ENCODE peak calls at places on chromosomes 12 and 14, in seven cellular contexts. One of them, this sample, is unnamed.
A peak's percentile ranks its signal among the peaks of the same experiment; 100 is the strongest.

GRCh38 chr12:125288931-125289928 is 224.0 kb downstream of the AACS start:
- DNase-seq in activated naive CD4-positive, alpha-beta T cell: no peak
- DNase-seq in NCI-H1105: no peak
- DNase-seq in bronchial epithelial cell: no peak
- DNase-seq in amniotic stem cell: no peak
- DNase-seq in COLO829: no peak
- DNase-seq in hippocampal formation: no peak
- DNase-seq in this sample: no peak

GRCh38 chr14:61326847-61327246 is 5.5 kb downstream of the PRKCH start:
- DNase-seq in activated naive CD4-positive, alpha-beta T cell: no peak
- DNase-seq in NCI-H1105: peak; percentile 17
- DNase-seq in bronchial epithelial cell: peak; percentile 42
- DNase-seq in amniotic stem cell: no peak
- DNase-seq in COLO829: no peak
- DNase-seq in hippocampal formation: no peak
- DNase-seq in this sample: no peak

GRCh38 chr12:26080911-26081310 is 43.9 kb downstream of the BHLHE41 start:
- DNase-seq in activated naive CD4-positive, alpha-beta T cell: no peak
- DNase-seq in NCI-H1105: no peak
- DNase-seq in bronchial epithelial cell: no peak
- DNase-seq in amniotic stem cell: no peak
- DNase-seq in COLO829: no peak
- DNase-seq in hippocampal formation: no peak
- DNase-seq in this sample: no peak

GRCh38 chr14:19823765-19824164 is 20.2 kb downstream of the OR4N2 start:
- DNase-seq in activated naive CD4-positive, alpha-beta T cell: no peak
- DNase-seq in NCI-H1105: no peak
- DNase-seq in bronchial epithelial cell: peak; percentile 0
- DNase-seq in amniotic stem cell: no peak
- DNase-seq in COLO829: no peak
- DNase-seq in hippocampal formation: no peak
- DNase-seq in this sample: no peak

GRCh38 chr12:109666068-109666467 is 47.6 kb upstream of the FAM222A start:
- DNase-seq in activated naive CD4-positive, alpha-beta T cell: no peak
- DNase-seq in NCI-H1105: no peak
- DNase-seq in bronchial epithelial cell: no peak
- DNase-seq in amniotic stem cell: no peak
- DNase-seq in COLO829: no peak
- DNase-seq in hippocampal formation: no peak
- DNase-seq in this sample: no peak

GRCh38 chr14:102390486-102390885 is 27.7 kb downstream of the TECPR2 start:
- DNase-seq in activated naive CD4-positive, alpha-beta T cell: no peak
- DNase-seq in NCI-H1105: no peak
- DNase-seq in bronchial epithelial cell: no peak
- DNase-seq in amniotic stem cell: no peak
- DNase-seq in COLO829: no peak
- DNase-seq in hippocampal formation: no peak
- DNase-seq in this sample: no peak

GRCh38 chr14:80049055-80049454 is 162.2 kb downstream of the DIO2 start:
- DNase-seq in activated naive CD4-positive, alpha-beta T cell: no peak
- DNase-seq in NCI-H1105: no peak
- DNase-seq in bronchial epithelial cell: no peak
- DNase-seq in amniotic stem cell: no peak
- DNase-seq in COLO829: no peak
- DNase-seq in hippocampal formation: no peak
- DNase-seq in this sample: no peak

GRCh38 chr14:78959674-78960264 is 789.6 kb downstream of the NRXN3 start:
- DNase-seq in activated naive CD4-positive, alpha-beta T cell: no peak
- DNase-seq in NCI-H1105: peak; percentile 57
- DNase-seq in bronchial epithelial cell: peak; percentile 56
- DNase-seq in amniotic stem cell: peak; percentile 72
- DNase-seq in COLO829: peak; percentile 76
- DNase-seq in hippocampal formation: peak; percentile 67
- DNase-seq in this sample: no peak

GRCh38 chr12:40730281-40730680 is 38.0 kb downstream of the CNTN1 start:
- DNase-seq in activated naive CD4-positive, alpha-beta T cell: no peak
- DNase-seq in NCI-H1105: no peak
- DNase-seq in bronchial epithelial cell: peak; percentile 15
- DNase-seq in amniotic stem cell: no peak
- DNase-seq in COLO829: no peak
- DNase-seq in hippocampal formation: no peak
- DNase-seq in this sample: no peak

GRCh38 chr12:94615284-94616216 is 34.8 kb downstream of the TMCC3 start:
- DNase-seq in activated naive CD4-positive, alpha-beta T cell: no peak
- DNase-seq in NCI-H1105: no peak
- DNase-seq in bronchial epithelial cell: peak; percentile 93
- DNase-seq in amniotic stem cell: no peak
- DNase-seq in COLO829: peak; percentile 83
- DNase-seq in hippocampal formation: peak; percentile 61
- DNase-seq in this sample: no peak

GRCh38 chr12:125330645-125331341 is 265.6 kb downstream of the AACS start:
- DNase-seq in activated naive CD4-positive, alpha-beta T cell: no peak
- DNase-seq in NCI-H1105: peak; percentile 31
- DNase-seq in bronchial epithelial cell: no peak
- DNase-seq in amniotic stem cell: no peak
- DNase-seq in COLO829: peak; percentile 72
- DNase-seq in hippocampal formation: peak; percentile 77
- DNase-seq in this sample: no peak

GRCh38 chr12:19553177-19553576 is 113.9 kb downstream of the AEBP2 start:
- DNase-seq in activated naive CD4-positive, alpha-beta T cell: no peak
- DNase-seq in NCI-H1105: no peak
- DNase-seq in bronchial epithelial cell: no peak
- DNase-seq in amniotic stem cell: no peak
- DNase-seq in COLO829: no peak
- DNase-seq in hippocampal formation: no peak
- DNase-seq in this sample: no peak

GRCh38 chr14:36396798-36397197 is 76.4 kb upstream of the MBIP start:
- DNase-seq in activated naive CD4-positive, alpha-beta T cell: no peak
- DNase-seq in NCI-H1105: no peak
- DNase-seq in bronchial epithelial cell: no peak
- DNase-seq in amniotic stem cell: no peak
- DNase-seq in COLO829: no peak
- DNase-seq in hippocampal formation: no peak
- DNase-seq in this sample: no peak

GRCh38 chr14:50233335-50234250 is 2.2 kb upstream of the SOS2 start:
- DNase-seq in activated naive CD4-positive, alpha-beta T cell: no peak
- DNase-seq in NCI-H1105: no peak
- DNase-seq in bronchial epithelial cell: no peak
- DNase-seq in amniotic stem cell: no peak
- DNase-seq in COLO829: no peak
- DNase-seq in hippocampal formation: no peak
- DNase-seq in this sample: no peak

GRCh38 chr12:89319606-89320005 is 32.7 kb downstream of the DUSP6 start:
- DNase-seq in activated naive CD4-positive, alpha-beta T cell: no peak
- DNase-seq in NCI-H1105: no peak
- DNase-seq in bronchial epithelial cell: no peak
- DNase-seq in amniotic stem cell: no peak
- DNase-seq in COLO829: no peak
- DNase-seq in hippocampal formation: no peak
- DNase-seq in this sample: no peak

GRCh38 chr14:101202627-101203404 is 299.3 kb upstream of the RTL1 start:
- DNase-seq in activated naive CD4-positive, alpha-beta T cell: no peak
- DNase-seq in NCI-H1105: no peak
- DNase-seq in bronchial epithelial cell: no peak
- DNase-seq in amniotic stem cell: no peak
- DNase-seq in COLO829: no peak
- DNase-seq in hippocampal formation: no peak
- DNase-seq in this sample: no peak

GRCh38 chr14:89620436-89620835 is 203.4 kb upstream of the FOXN3 start:
- DNase-seq in activated naive CD4-positive, alpha-beta T cell: no peak
- DNase-seq in NCI-H1105: no peak
- DNase-seq in bronchial epithelial cell: no peak
- DNase-seq in amniotic stem cell: no peak
- DNase-seq in COLO829: no peak
- DNase-seq in hippocampal formation: no peak
- DNase-seq in this sample: no peak

GRCh38 chr12:91877461-91878230 is 268.0 kb downstream of the BTG1 start:
- DNase-seq in activated naive CD4-positive, alpha-beta T cell: no peak
- DNase-seq in NCI-H1105: no peak
- DNase-seq in bronchial epithelial cell: peak; percentile 59
- DNase-seq in amniotic stem cell: no peak
- DNase-seq in COLO829: no peak
- DNase-seq in hippocampal formation: no peak
- DNase-seq in this sample: no peak

GRCh38 chr14:95500201-95500681 is 16.2 kb downstream of the SYNE3 start:
- DNase-seq in activated naive CD4-positive, alpha-beta T cell: no peak
- DNase-seq in NCI-H1105: no peak
- DNase-seq in bronchial epithelial cell: no peak
- DNase-seq in amniotic stem cell: no peak
- DNase-seq in COLO829: peak; percentile 83
- DNase-seq in hippocampal formation: peak; percentile 87
- DNase-seq in this sample: no peak

GRCh38 chr14:94009767-94010166 is 12.7 kb downstream of the CCDC197 start:
- DNase-seq in activated naive CD4-positive, alpha-beta T cell: no peak
- DNase-seq in NCI-H1105: peak; percentile 66
- DNase-seq in bronchial epithelial cell: peak; percentile 73
- DNase-seq in amniotic stem cell: peak; percentile 10
- DNase-seq in COLO829: peak; percentile 44
- DNase-seq in hippocampal formation: no peak
- DNase-seq in this sample: no peak

GRCh38 chr12:113244015-113244983 is 23.0 kb downstream of the TPCN1 start:
- DNase-seq in activated naive CD4-positive, alpha-beta T cell: no peak
- DNase-seq in NCI-H1105: peak; percentile 68
- DNase-seq in bronchial epithelial cell: peak; percentile 47
- DNase-seq in amniotic stem cell: no peak
- DNase-seq in COLO829: no peak
- DNase-seq in hippocampal formation: peak; percentile 74
- DNase-seq in this sample: no peak

GRCh38 chr14:40308240-40308639 is 876.0 kb upstream of the FBXO33 start:
- DNase-seq in activated naive CD4-positive, alpha-beta T cell: no peak
- DNase-seq in NCI-H1105: no peak
- DNase-seq in bronchial epithelial cell: no peak
- DNase-seq in amniotic stem cell: no peak
- DNase-seq in COLO829: no peak
- DNase-seq in hippocampal formation: no peak
- DNase-seq in this sample: no peak

GRCh38 chr12:112792306-112792705 is 758 bp downstream of the RPH3A start:
- DNase-seq in activated naive CD4-positive, alpha-beta T cell: no peak
- DNase-seq in NCI-H1105: peak; percentile 80
- DNase-seq in bronchial epithelial cell: no peak
- DNase-seq in amniotic stem cell: no peak
- DNase-seq in COLO829: no peak
- DNase-seq in hippocampal formation: no peak
- DNase-seq in this sample: no peak

GRCh38 chr14:65910108-65910507 is 497.6 kb downstream of the FUT8 start:
- DNase-seq in activated naive CD4-positive, alpha-beta T cell: no peak
- DNase-seq in NCI-H1105: no peak
- DNase-seq in bronchial epithelial cell: peak; percentile 59
- DNase-seq in amniotic stem cell: no peak
- DNase-seq in COLO829: peak; percentile 40
- DNase-seq in hippocampal formation: no peak
- DNase-seq in this sample: no peak

This sample was measured in cerebellar nuclear complex.